ENCODE peak calls at places on chromosomes 7 and 10, in seven cellular contexts. E, F, J, Z, C, M and O are unnamed samples.

GRCh38 chr7:93212881-93213280 is 13.4 kb downstream of the HEPACAM2 start:
- DNase-seq in E (no peak), F (no peak), J (no peak), Z (no peak), C (no peak), M (no peak), O (no peak)

GRCh38 chr7:128041203-128041602 is 10.0 kb upstream of the LRRC4 start:
- DNase-seq in E (no peak), F (no peak), J (no peak), Z (no peak), C (no peak), M (no peak), O (no peak)

GRCh38 chr10:17460732-17461131 is 6.3 kb upstream of the ST8SIA6 start:
- DNase-seq in E (no peak), F (no peak), J (no peak), Z (no peak), C (no peak), M (no peak), O (no peak)

GRCh38 chr10:126417220-126417825 is 29.0 kb upstream of the ADAM12 start:
- DNase-seq in E (no peak), F (no peak), J (peak), Z (no peak), C (no peak), M (no peak), O (no peak)

GRCh38 chr10:125880719-125881118 is 373 bp downstream of the DHX32 start:
- DNase-seq in E (no peak), F (no peak), J (no peak), Z (no peak), C (no peak), M (no peak), O (no peak)

GRCh38 chr7:17559388-17559787 is 260.9 kb downstream of the AHR start:
- DNase-seq in E (no peak), F (no peak), J (no peak), Z (no peak), C (no peak), M (no peak), O (no peak)

GRCh38 chr7:944744-945143 is 9.7 kb downstream of the ADAP1 start:
- DNase-seq in E (no peak), F (no peak), J (no peak), Z (no peak), C (no peak), M (no peak), O (no peak)

GRCh38 chr10:127266431-127266830 is 70.0 kb upstream of the INSYN2A start:
- DNase-seq in E (no peak), F (no peak), J (no peak), Z (no peak), C (no peak), M (no peak), O (no peak)

GRCh38 chr10:58044072-58044471 is 223.6 kb downstream of the IPMK start:
- DNase-seq in E (no peak), F (no peak), J (no peak), Z (no peak), C (no peak), M (no peak), O (no peak)

GRCh38 chr10:77553966-77554365 is 83.6 kb downstream of the KCNMA1 start:
- DNase-seq in E (no peak), F (no peak), J (no peak), Z (no peak), C (no peak), M (no peak), O (no peak)

GRCh38 chr10:91389636-91390512 is 20.3 kb upstream of the HECTD2 start:
- DNase-seq in E (peak), F (no peak), J (peak), Z (peak), C (no peak), M (no peak), O (no peak)

GRCh38 chr7:1691601-1692499 is 21.8 kb downstream of the ELFN1 start:
- DNase-seq in E (peak), F (no peak), J (no peak), Z (no peak), C (no peak), M (no peak), O (no peak)

GRCh38 chr7:116984917-116985316 is 31.6 kb downstream of the ST7 start:
- DNase-seq in E (peak), F (no peak), J (peak), Z (peak), C (no peak), M (no peak), O (no peak)

GRCh38 chr10:3889961-3890522 is 105.0 kb upstream of the KLF6 start:
- DNase-seq in E (no peak), F (peak), J (peak), Z (no peak), C (no peak), M (no peak), O (no peak)

GRCh38 chr7:85564861-85565630 is 378.2 kb upstream of the SEMA3D start:
- DNase-seq in E (no peak), F (no peak), J (no peak), Z (no peak), C (no peak), M (no peak), O (no peak)

GRCh38 chr7:99597762-99598501 is at the start of gene TMEM225B:
- DNase-seq in E (peak), F (no peak), J (no peak), Z (no peak), C (no peak), M (no peak), O (no peak)

GRCh38 chr7:18474944-18475343 is 20.6 kb upstream of the HDAC9 start:
- DNase-seq in E (no peak), F (no peak), J (no peak), Z (no peak), C (no peak), M (no peak), O (no peak)

GRCh38 chr10:52740913-52741675 is 31.5 kb downstream of the MBL2 start:
- DNase-seq in E (peak), F (peak), J (peak), Z (peak), C (no peak), M (no peak), O (no peak)

GRCh38 chr10:60661627-60662026 is 116.7 kb upstream of the CDK1 start:
- DNase-seq in E (no peak), F (peak), J (no peak), Z (no peak), C (no peak), M (no peak), O (no peak)

GRCh38 chr10:48458662-48459048 is 146.2 kb downstream of the ARHGAP22 start:
- DNase-seq in E (no peak), F (no peak), J (no peak), Z (no peak), C (no peak), M (no peak), O (no peak)

GRCh38 chr7:105649727-105650381 is 68.6 kb upstream of the EFCAB10 start:
- DNase-seq in E (no peak), F (no peak), J (no peak), Z (no peak), C (no peak), M (no peak), O (no peak)

GRCh38 chr10:79024296-79024695 is 44.5 kb upstream of the ZMIZ1 start:
- DNase-seq in E (no peak), F (no peak), J (no peak), Z (no peak), C (no peak), M (no peak), O (no peak)

GRCh38 chr10:79023489-79024162 is 45.1 kb upstream of the ZMIZ1 start:
- DNase-seq in E (no peak), F (no peak), J (no peak), Z (no peak), C (no peak), M (no peak), O (no peak)

GRCh38 chr10:79021948-79022499 is 46.7 kb upstream of the ZMIZ1 start:
- DNase-seq in E (no peak), F (no peak), J (no peak), Z (no peak), C (no peak), M (no peak), O (no peak)

GRCh38 chr10:79021331-79021907 is 47.3 kb upstream of the ZMIZ1 start:
- DNase-seq in E (no peak), F (no peak), J (no peak), Z (no peak), C (no peak), M (no peak), O (no peak)

GRCh38 chr10:79022565-79023488 is 45.9 kb upstream of the ZMIZ1 start:
- DNase-seq in E (peak), F (no peak), J (peak), Z (peak), C (peak), M (no peak), O (peak)
- TF ChIP-seq TAF1 in E (no peak), F (no peak), J (no peak), Z (no peak), C (no peak), M (no peak), O (no peak)

DNA sequence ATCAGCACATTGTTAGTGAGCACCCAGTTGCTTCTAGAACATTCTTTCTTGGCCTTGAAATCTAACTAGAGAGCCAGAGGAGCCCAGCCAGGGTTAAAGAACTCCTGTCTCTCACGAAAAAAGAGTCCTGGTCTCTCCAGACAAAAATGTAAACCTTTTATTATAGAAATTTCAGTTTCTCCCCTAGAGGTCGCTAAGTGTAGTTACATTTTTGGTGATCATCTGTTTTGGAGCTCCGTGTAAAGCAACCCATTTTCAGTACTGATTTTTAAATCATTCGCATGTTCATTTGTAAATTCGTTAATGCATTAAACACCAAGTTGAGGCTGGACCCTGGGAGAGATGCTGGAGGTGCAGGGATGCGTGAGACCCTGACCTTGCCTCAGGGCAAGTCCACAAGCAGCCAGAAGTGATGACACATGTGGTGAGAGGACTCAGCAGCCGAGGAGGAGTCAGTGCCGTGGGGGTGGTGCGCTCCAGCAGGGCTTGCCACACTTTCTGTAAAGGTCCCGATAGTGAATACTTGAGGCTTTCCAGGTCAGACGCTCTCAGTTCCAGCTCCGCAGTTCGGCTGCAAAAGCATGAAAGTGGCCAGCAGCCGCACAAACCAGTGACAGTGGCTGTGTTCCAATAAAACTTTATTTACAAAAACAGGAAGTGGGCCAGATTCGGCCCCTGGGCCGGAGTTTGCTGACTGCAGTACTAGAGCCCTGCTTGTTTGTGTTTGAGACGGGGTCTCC is 578.6 kb upstream of the FOXK1 start:
- DNase-seq in E (peak), F (no peak), J (peak), Z (peak), C (no peak), M (no peak), O (no peak)
- TF ChIP-seq TAF1 in E (no peak), F (no peak), J (no peak), Z (no peak), C (no peak), M (no peak), O (no peak)

DNA sequence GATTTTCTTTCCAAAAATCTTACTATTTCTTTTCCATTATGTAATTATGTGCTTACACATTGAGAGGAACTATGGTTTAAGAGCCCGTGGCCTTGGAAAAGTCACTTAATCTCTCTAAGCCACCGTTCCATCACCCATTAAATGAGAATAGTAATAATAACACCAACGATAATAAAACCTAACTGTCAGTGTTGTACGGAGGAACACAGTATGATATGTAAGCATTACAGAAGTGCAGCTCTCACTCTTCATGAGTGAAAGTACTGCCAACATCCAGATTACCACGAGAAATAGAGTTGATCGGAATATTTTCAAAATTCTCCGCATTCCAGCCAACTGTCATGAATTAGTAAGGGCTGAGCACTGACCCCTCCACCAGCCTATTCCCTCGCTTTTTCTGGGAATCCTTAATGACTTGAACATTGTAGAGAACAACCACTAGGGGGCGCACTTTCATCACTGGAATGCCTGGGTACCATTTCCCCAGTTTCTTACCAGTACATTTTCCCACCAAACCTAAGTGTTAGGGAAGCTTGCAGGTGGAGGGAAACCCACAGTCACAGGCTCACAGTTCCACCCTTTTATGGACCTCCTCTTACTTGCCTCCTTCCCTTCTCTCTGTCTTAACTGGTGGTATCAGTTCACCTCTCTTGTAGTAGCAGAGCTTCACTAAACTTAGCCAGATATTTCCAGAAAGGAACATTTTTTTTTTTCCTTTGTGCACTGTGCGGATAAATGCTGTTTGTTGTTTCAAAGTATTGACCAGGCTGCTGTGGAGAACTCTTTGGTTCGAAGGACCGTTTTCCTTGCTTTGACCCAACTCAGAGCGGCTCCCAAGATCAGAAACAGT is 27.8 kb downstream of the NKX2-3 start:
- DNase-seq in E (peak), F (no peak), J (peak), Z (peak), C (no peak), M (no peak), O (no peak)
- TF ChIP-seq TAF1 in E (no peak), F (no peak), J (no peak), Z (no peak), C (no peak), M (no peak), O (no peak)

GRCh38 chr10:70655316-70655715 is 17.0 kb upstream of the ADAMTS14 start:
- DNase-seq in E (no peak), F (no peak), J (no peak), Z (no peak), C (no peak), M (no peak), O (no peak)

GRCh38 chr10:70656489-70656888 is 15.8 kb upstream of the ADAMTS14 start:
- DNase-seq in E (no peak), F (no peak), J (no peak), Z (peak), C (peak), M (peak), O (peak)

GRCh38 chr10:70658582-70659136 is 13.6 kb upstream of the ADAMTS14 start:
- DNase-seq in E (no peak), F (no peak), J (no peak), Z (no peak), C (no peak), M (no peak), O (no peak)

GRCh38 chr10:70660722-70661121 is 11.6 kb upstream of the ADAMTS14 start:
- DNase-seq in E (no peak), F (no peak), J (no peak), Z (peak), C (no peak), M (no peak), O (no peak)

GRCh38 chr10:70657036-70657435 is 15.3 kb upstream of the ADAMTS14 start:
- DNase-seq in E (no peak), F (no peak), J (no peak), Z (peak), C (no peak), M (no peak), O (no peak)
- TF ChIP-seq TAF1 in E (no peak), F (no peak), J (no peak), Z (no peak), C (no peak), M (no peak), O (no peak)

DNA sequence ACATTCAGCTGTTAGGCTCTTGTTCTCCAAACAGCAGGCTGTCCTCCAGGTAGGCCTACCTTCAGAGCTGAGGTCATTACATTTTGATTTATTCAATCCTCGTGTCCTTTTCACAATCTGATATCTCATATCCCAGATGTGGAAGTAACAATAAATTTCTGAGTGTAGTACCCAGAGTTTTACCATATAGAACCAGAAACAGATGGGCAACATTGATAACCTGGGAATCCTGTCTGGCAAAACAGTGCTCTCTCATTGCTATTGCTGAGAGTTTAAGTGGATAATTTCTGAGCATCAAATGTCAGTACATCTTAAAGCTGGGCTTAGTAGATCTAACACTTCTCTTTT is 1007.8 kb downstream of the REEP3 start:
- DNase-seq in E (peak), F (no peak), J (no peak), Z (no peak), C (no peak), M (no peak), O (no peak)
- TF ChIP-seq TAF1 in E (no peak), F (no peak), J (no peak), Z (no peak), C (no peak), M (no peak), O (no peak)

GRCh38 chr10:812787-813186 is 118.7 kb downstream of the LARP4B start:
- DNase-seq in E (no peak), F (no peak), J (no peak), Z (no peak), C (no peak), M (no peak), O (no peak)

GRCh38 chr10:809671-810350 is 120.3 kb upstream of the DIP2C start:
- DNase-seq in E (no peak), F (no peak), J (no peak), Z (no peak), C (no peak), M (no peak), O (no peak)

GRCh38 chr10:811781-812180 is 119.7 kb downstream of the LARP4B start:
- DNase-seq in E (no peak), F (no peak), J (no peak), Z (no peak), C (no peak), M (no peak), O (no peak)

GRCh38 chr10:810351-810846 is 120.9 kb upstream of the DIP2C start:
- DNase-seq in E (peak), F (no peak), J (no peak), Z (no peak), C (no peak), M (no peak), O (no peak)

DNA sequence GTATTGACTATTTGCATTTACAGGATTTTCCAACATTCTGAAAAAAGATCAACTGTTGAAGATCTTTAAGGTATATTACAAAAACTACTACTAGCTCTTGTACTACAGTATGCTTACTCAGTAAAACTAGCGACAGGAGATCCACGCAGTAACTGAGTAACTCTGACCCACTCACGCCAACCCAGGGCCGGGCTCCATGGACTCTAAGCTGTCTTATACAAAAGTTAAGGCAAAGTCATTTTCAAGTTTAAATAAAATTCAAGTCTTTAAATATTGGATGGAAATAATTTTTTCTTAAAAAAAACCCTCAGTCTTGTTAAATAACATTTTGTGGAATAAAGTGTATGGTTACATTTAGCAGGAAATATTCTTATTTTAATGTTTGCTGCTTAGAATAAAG is 120.1 kb downstream of the LARP4B start:
- DNase-seq in E (no peak), F (no peak), J (no peak), Z (no peak), C (no peak), M (no peak), O (no peak)
- TF ChIP-seq TAF1 in E (no peak), F (no peak), J (no peak), Z (no peak), C (no peak), M (no peak), O (no peak)

GRCh38 chr7:149764481-149765398 is 8.6 kb downstream of the ZNF467 start:
- DNase-seq in E (peak), F (no peak), J (no peak), Z (no peak), C (no peak), M (no peak), O (no peak)
- TF ChIP-seq TAF1 in E (no peak), F (no peak), J (no peak), Z (no peak), C (no peak), M (no peak), O (no peak)